ENCODE peak calls at places on chromosome 5, in ten cellular contexts. A, T, K, I, R, N, L, U, H and Z are unnamed samples.

GRCh38 chr5:177389368-177390169 is 5.3 kb downstream of the SLC34A1 start:
- DNase-seq in H (no peak), R (no peak), T (no peak), L (no peak), A (no peak), N (no peak), I (peak), U (peak), K (no peak), Z (peak)

GRCh38 chr5:1174122-1174936 is 27.1 kb upstream of the SLC6A19 start:
- DNase-seq in T (no peak), I (peak), K (peak), R (peak), A (peak), H (peak), U (peak), N (peak), L (peak), Z (peak)

GRCh38 chr5:2415678-2416077 is 335.8 kb downstream of the IRX2 start:
- DNase-seq in L (peak), K (no peak), I (no peak), N (no peak), R (no peak), U (no peak), H (no peak), A (no peak), T (no peak), Z (no peak)

GRCh38 chr5:169786219-169786618 is 149.1 kb downstream of the DOCK2 start:
- DNase-seq in N (no peak), U (no peak), H (no peak), K (no peak), T (no peak), L (no peak), A (no peak), I (peak), R (no peak), Z (no peak)

GRCh38 chr5:180613789-180614188 is 22.5 kb upstream of the SCGB3A1 start:
- DNase-seq in N (no peak), T (no peak), I (no peak), H (no peak), K (no peak), A (no peak), L (no peak), U (no peak), R (no peak), Z (no peak)

GRCh38 chr5:3310551-3311340 is 284.9 kb upstream of the IRX1 start:
- DNase-seq in K (no peak), N (no peak), L (no peak), A (no peak), R (no peak), H (no peak), T (peak), U (no peak), I (peak), Z (peak)

GRCh38 chr5:54580997-54581741 is 63.6 kb downstream of the SNX18 start:
- DNase-seq in A (no peak), R (no peak), N (no peak), I (peak), H (no peak), U (no peak), T (no peak), L (no peak), K (no peak), Z (no peak)

GRCh38 chr5:73682176-73682575 is 56.2 kb downstream of the ARHGEF28 start:
- DNase-seq in K (no peak), N (no peak), A (no peak), L (no peak), H (no peak), R (no peak), I (no peak), T (no peak), U (no peak), Z (no peak)

GRCh38 chr5:145479271-145479670 is 355.9 kb downstream of the PRELID2 start:
- DNase-seq in T (no peak), H (no peak), I (peak), N (no peak), L (no peak), K (no peak), U (no peak), R (no peak), A (no peak), Z (no peak)

GRCh38 chr5:73592546-73592945 is 27.0 kb downstream of the UTP15 start:
- DNase-seq in T (no peak), U (no peak), N (no peak), L (no peak), R (no peak), H (no peak), K (no peak), A (no peak), I (peak), Z (no peak)

GRCh38 chr5:87020099-87020934 is 247.4 kb upstream of the RASA1 start:
- DNase-seq in L (no peak), A (peak), K (peak), I (peak), N (no peak), T (no peak), R (peak), H (peak), U (peak), Z (peak)

GRCh38 chr5:103867857-103868598 is 305.4 kb upstream of the NUDT12 start:
- DNase-seq in N (no peak), A (no peak), I (no peak), L (no peak), T (no peak), R (no peak), U (no peak), H (no peak), K (no peak), Z (no peak)

GRCh38 chr5:79728396-79728795 is 38.8 kb downstream of the CMYA5 start:
- DNase-seq in U (no peak), K (no peak), A (no peak), H (no peak), N (no peak), T (no peak), L (no peak), I (no peak), R (no peak), Z (no peak)

GRCh38 chr5:1268666-1269065 is 26.2 kb downstream of the TERT start:
- DNase-seq in I (no peak), A (no peak), U (no peak), K (no peak), T (no peak), L (no peak), N (no peak), H (no peak), R (no peak), Z (no peak)

GRCh38 chr5:175862131-175863012 is 9.0 kb upstream of the CPLX2 start:
- DNase-seq in N (no peak), I (no peak), U (no peak), T (no peak), A (no peak), L (no peak), K (no peak), H (no peak), R (no peak), Z (no peak)

GRCh38 chr5:135034186-135034962 is at the start of gene PITX1:
- DNase-seq in L (no peak), T (peak), I (peak), K (no peak), U (peak), H (peak), R (peak), N (no peak), A (peak), Z (peak)

GRCh38 chr5:6399978-6400910 is 21.9 kb upstream of the MED10 start:
- DNase-seq in A (no peak), T (no peak), I (peak), H (no peak), K (no peak), R (no peak), L (no peak), N (no peak), U (no peak), Z (no peak)

GRCh38 chr5:177086918-177087706 is 397 bp downstream of the FGFR4 start:
- DNase-seq in R (peak), H (no peak), A (peak), T (no peak), U (peak), L (peak), I (no peak), N (no peak), K (no peak), Z (peak)

GRCh38 chr5:81601912-81602311 is 149.0 kb downstream of the SSBP2 start:
- DNase-seq in R (no peak), K (no peak), I (no peak), L (no peak), N (no peak), T (no peak), H (no peak), A (no peak), U (no peak), Z (no peak)

GRCh38 chr5:103461223-103461622 is 101.4 kb downstream of the NUDT12 start:
- DNase-seq in U (no peak), I (peak), R (no peak), T (no peak), K (no peak), N (no peak), H (no peak), A (no peak), L (no peak), Z (no peak)

GRCh38 chr5:127029513-127030258 is 672 bp downstream of the MARCHF3 start:
- DNase-seq in K (peak), R (peak), T (no peak), H (peak), A (peak), L (peak), I (peak), U (peak), N (peak), Z (peak)

GRCh38 chr5:67680109-67680508 is 483.5 kb upstream of the CD180 start:
- DNase-seq in N (no peak), T (no peak), K (no peak), L (no peak), A (no peak), I (peak), R (no peak), H (no peak), U (no peak), Z (no peak)

GRCh38 chr5:61171479-61171878 is 9.2 kb upstream of the SMIM15 start:
- DNase-seq in A (no peak), L (no peak), N (no peak), K (no peak), I (no peak), T (no peak), U (no peak), R (no peak), H (no peak), Z (no peak)

GRCh38 chr5:106459541-106459940 is 1211.2 kb downstream of the EFNA5 start:
- DNase-seq in K (no peak), T (no peak), U (no peak), N (no peak), L (no peak), R (no peak), A (no peak), H (no peak), I (no peak), Z (no peak)

GRCh38 chr5:96629774-96630173 is 32.4 kb upstream of the CAST start:
- DNase-seq in R (no peak), T (no peak), K (peak), H (peak), N (no peak), A (peak), I (peak), L (no peak), U (no peak), Z (peak)

GRCh38 chr5:31741496-31741895 is 102.6 kb downstream of the PDZD2 start:
- DNase-seq in I (no peak), A (no peak), K (peak), N (no peak), U (no peak), H (peak), R (no peak), L (no peak), T (no peak), Z (no peak)

GRCh38 chr5:142339781-142340180 is 15.0 kb upstream of the SPRY4 start:
- DNase-seq in I (no peak), L (no peak), U (no peak), H (no peak), T (no peak), K (no peak), R (no peak), A (no peak), N (peak), Z (no peak)

GRCh38 chr5:29960323-29960722 is 1233.2 kb upstream of the CDH6 start:
- DNase-seq in H (no peak), U (no peak), A (no peak), N (no peak), T (no peak), L (no peak), K (no peak), R (no peak), I (no peak), Z (no peak)

GRCh38 chr5:10599828-10600227 is 36.0 kb downstream of the ANKRD33B start:
- DNase-seq in T (no peak), N (no peak), K (no peak), A (no peak), U (no peak), I (peak), R (no peak), H (no peak), L (no peak), Z (no peak)

GRCh38 chr5:59522201-59522831 is 371.2 kb downstream of the PDE4D start:
- DNase-seq in L (no peak), N (no peak), I (no peak), H (no peak), K (no peak), U (no peak), T (no peak), A (no peak), R (no peak), Z (peak)

GRCh38 chr5:138461343-138462125 is 3.7 kb upstream of the EGR1 start:
- DNase-seq in L (no peak), I (peak), H (no peak), T (no peak), K (no peak), N (no peak), A (no peak), R (no peak), U (no peak), Z (no peak)
- TF ChIP-seq CTCF in L (no peak), I (no peak), H (no peak), T (no peak), K (no peak), N (no peak), A (no peak), R (no peak), U (no peak), Z (no peak)

GRCh38 chr5:141223112-141223783 is at the start of gene PCDHB14:
- DNase-seq in I (peak), L (no peak), H (no peak), N (no peak), U (no peak), R (no peak), K (no peak), T (no peak), A (no peak), Z (peak)
- TF ChIP-seq CTCF in I (peak), L (peak), H (no peak), N (no peak), U (no peak), R (peak), K (no peak), T (no peak), A (peak), Z (peak)

GRCh38 chr5:42949348-42950090 is 90.6 kb downstream of the ANXA2R start:
- DNase-seq in H (peak), N (peak), K (no peak), T (no peak), A (peak), I (peak), R (no peak), U (peak), L (no peak), Z (no peak)
- TF ChIP-seq CTCF in H (peak), N (no peak), K (peak), T (no peak), A (peak), I (peak), R (no peak), U (peak), L (no peak), Z (no peak)

GRCh38 chr5:159772698-159773061 is 143.6 kb upstream of the ADRA1B start:
- DNase-seq in U (no peak), N (no peak), R (no peak), A (no peak), I (no peak), K (no peak), L (no peak), T (no peak), H (no peak), Z (no peak)

GRCh38 chr5:159775890-159776289 is 140.4 kb upstream of the ADRA1B start:
- DNase-seq in T (no peak), I (no peak), K (no peak), R (no peak), N (no peak), A (no peak), U (no peak), H (no peak), L (no peak), Z (no peak)

GRCh38 chr5:159774476-159775031 is 141.7 kb upstream of the ADRA1B start:
- DNase-seq in K (no peak), T (no peak), R (no peak), H (no peak), A (no peak), U (no peak), N (no peak), L (no peak), I (no peak), Z (no peak)

GRCh38 chr5:159777049-159777448 is 139.2 kb upstream of the ADRA1B start:
- DNase-seq in N (no peak), R (no peak), T (no peak), U (no peak), I (no peak), H (no peak), A (no peak), K (no peak), L (no peak), Z (no peak)

DNA sequence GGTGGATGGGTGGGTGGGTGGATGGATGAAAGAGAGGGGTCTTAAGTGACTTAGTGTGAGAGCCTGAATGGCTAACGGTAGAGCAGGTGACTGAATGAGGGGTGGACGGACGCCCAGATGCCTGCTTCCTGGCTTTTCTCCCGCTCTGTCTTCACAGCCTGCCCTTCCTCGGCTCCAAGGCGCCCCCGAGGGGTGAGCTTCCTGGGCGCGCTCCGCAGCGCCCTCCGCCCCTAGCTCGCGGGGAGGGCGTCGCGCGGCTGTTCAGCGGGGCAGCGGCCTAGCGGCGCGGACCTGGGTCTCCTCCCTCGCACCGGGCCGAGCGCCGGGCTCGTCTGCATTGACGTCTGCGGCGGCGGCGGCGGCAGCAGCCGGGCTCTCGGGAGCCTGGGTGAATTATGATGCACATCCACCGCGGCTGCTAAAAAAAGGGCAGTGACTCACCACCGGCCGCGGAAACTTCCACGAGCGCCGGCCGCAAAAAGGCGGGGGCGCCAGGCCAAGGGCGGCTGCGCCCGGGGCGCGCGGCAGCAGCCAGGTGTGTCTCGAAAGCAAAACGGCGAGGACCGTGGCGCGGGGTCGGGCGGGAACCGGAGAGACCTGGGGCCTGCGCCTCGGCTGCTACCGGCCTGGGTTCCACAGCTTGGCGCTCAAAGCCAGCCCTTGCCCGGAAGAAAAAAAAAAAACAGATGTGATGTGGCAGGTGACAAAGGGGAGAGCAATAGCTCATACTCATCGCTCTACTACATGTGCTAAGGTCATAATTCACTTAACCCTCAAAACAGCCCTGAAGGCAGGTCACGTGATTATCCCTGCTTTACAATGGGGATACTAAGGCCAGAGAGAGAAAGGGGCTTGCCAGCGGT is 143.0 kb upstream of the ADRA1B start:
- DNase-seq in K (peak), A (peak), L (peak), H (peak), R (peak), T (peak), N (peak), I (peak), U (peak), Z (peak)
- TF ChIP-seq CTCF in K (no peak), A (peak), L (peak), H (peak), R (peak), T (no peak), N (no peak), I (peak), U (no peak), Z (peak)

GRCh38 chr5:120730214-120730613 is 266.1 kb downstream of the PRR16 start:
- DNase-seq in A (no peak), H (no peak), N (no peak), U (no peak), I (no peak), L (no peak), T (no peak), K (no peak), R (no peak), Z (no peak)

GRCh38 chr5:120740989-120741388 is 276.9 kb downstream of the PRR16 start:
- DNase-seq in N (no peak), L (no peak), R (no peak), K (no peak), A (no peak), T (no peak), U (no peak), I (no peak), H (no peak), Z (no peak)

GRCh38 chr5:120738568-120738967 is 274.5 kb downstream of the PRR16 start:
- DNase-seq in L (no peak), H (no peak), K (no peak), U (no peak), A (no peak), R (no peak), I (no peak), N (no peak), T (no peak), Z (no peak)

GRCh38 chr5:120734033-120734432 is 269.9 kb downstream of the PRR16 start:
- DNase-seq in T (no peak), K (no peak), A (no peak), H (no peak), U (no peak), I (peak), N (no peak), R (peak), L (no peak), Z (no peak)

GRCh38 chr5:120735076-120735475 is 271.0 kb downstream of the PRR16 start:
- DNase-seq in L (no peak), K (no peak), I (no peak), T (no peak), R (no peak), H (no peak), N (no peak), A (no peak), U (no peak), Z (no peak)
- TF ChIP-seq CTCF in L (no peak), K (no peak), I (no peak), T (no peak), R (no peak), H (no peak), N (no peak), A (no peak), U (no peak), Z (no peak)

DNA sequence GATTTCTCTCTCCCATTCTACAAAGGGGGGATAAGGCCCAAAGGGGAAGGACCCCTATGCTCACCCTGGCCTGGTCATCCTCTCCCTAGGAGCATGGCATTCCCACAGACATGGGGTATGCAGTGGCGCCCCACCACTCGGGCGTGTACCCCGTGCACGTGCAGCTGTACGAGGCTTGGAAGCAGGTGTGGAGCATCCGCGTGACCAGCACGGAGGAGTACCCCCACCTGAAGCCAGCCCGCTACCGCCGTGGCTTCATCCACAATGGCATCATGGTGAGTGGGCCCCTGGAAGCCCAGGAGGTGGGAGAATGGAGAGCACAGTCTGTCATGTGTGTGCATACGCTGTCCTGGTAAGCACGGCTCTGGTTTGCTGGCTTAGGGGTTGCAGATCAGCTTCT is 27.7 kb downstream of the NDST1 start:
- DNase-seq in I (no peak), H (no peak), N (no peak), K (no peak), A (no peak), U (no peak), R (no peak), L (no peak), T (no peak), Z (no peak)
- TF ChIP-seq CTCF in I (no peak), H (no peak), N (no peak), K (no peak), A (no peak), U (no peak), R (no peak), L (no peak), T (no peak), Z (no peak)

DNA sequence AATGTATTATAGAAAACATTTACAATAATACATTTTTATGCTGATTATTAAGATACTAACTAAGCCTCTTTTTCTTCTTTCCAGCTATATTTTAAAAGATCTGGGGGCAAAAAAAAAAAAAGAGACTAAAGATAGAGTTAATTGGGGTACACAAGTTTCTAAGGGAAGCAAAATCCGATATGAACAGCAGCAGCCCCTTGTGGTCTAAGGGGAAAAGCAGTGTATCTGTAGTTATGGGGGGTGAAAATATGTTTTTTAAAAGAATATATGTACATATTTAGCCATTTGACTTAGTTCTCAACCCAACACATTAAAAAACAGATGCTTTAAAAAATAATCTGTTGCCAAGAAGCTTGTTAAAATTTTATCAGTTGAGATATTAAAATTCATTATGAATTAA is 134.3 kb upstream of the POU5F2 start:
- DNase-seq in A (no peak), R (no peak), I (no peak), U (no peak), T (no peak), L (no peak), K (no peak), H (no peak), N (no peak), Z (no peak)
- TF ChIP-seq CTCF in A (no peak), R (no peak), I (no peak), U (no peak), T (no peak), L (peak), K (no peak), H (no peak), N (no peak), Z (no peak)